ENCODE peak calls at places on chromosomes 7 and 10, in nine cellular contexts. N, M, D, Q, L, Y, W, Z and K are unnamed samples. For H3K36me3, the result is how much of the 10 kb centered on the place peaks cover.

GRCh38 chr7:82443044-82443800 is at the start of gene CACNA2D1:
- DNase-seq in N (peak), M (peak), D (no peak), Q (peak), L (no peak), Y (peak), W (peak), Z (no peak), K (no peak)

GRCh38 chr10:75352650-75353049 is 48.9 kb downstream of the ZNF503 start:
- DNase-seq in N (no peak), M (peak), D (no peak), Q (no peak), L (no peak), Y (no peak), W (no peak), Z (peak), K (no peak)

GRCh38 chr7:113379746-113380145 is 261.4 kb upstream of the SMIM30 start:
- DNase-seq in N (no peak), M (no peak), D (no peak), Q (no peak), L (no peak), Y (no peak), W (no peak), Z (no peak), K (no peak)

GRCh38 chr7:74355091-74355490 is 65.9 kb downstream of the CLIP2 start:
- DNase-seq in N (no peak), M (peak), D (no peak), Q (peak), L (peak), Y (no peak), W (no peak), Z (peak), K (no peak)

GRCh38 chr10:86659161-86659691 is 4.9 kb downstream of the OPN4 start:
- DNase-seq in N (peak), M (peak), D (no peak), Q (no peak), L (no peak), Y (no peak), W (no peak), Z (no peak), K (no peak)

GRCh38 chr7:131600578-131600977 is 44.1 kb upstream of the PODXL start:
- DNase-seq in N (no peak), M (peak), D (no peak), Q (no peak), L (peak), Y (no peak), W (no peak), Z (peak), K (no peak)

GRCh38 chr7:105773030-105773460 is 103.4 kb downstream of the ATXN7L1 start:
- DNase-seq in N (no peak), M (no peak), D (no peak), Q (no peak), L (no peak), Y (no peak), W (no peak), Z (no peak), K (no peak)

GRCh38 chr10:86706401-86706841 is 38.1 kb downstream of the LDB3 start:
- DNase-seq in N (peak), M (peak), D (no peak), Q (no peak), L (no peak), Y (no peak), W (no peak), Z (no peak), K (no peak)

GRCh38 chr7:1935176-1936005 is 265.3 kb downstream of the ELFN1 start:
- DNase-seq in N (peak), M (no peak), D (no peak), Q (no peak), L (no peak), Y (no peak), W (no peak), Z (no peak), K (no peak)

GRCh38 chr7:101964680-101965079 is 147.3 kb downstream of the CUX1 start:
- DNase-seq in N (no peak), M (no peak), D (no peak), Q (no peak), L (no peak), Y (no peak), W (no peak), Z (no peak), K (no peak)

GRCh38 chr7:98963305-98963704 is 85.0 kb downstream of the TRRAP start:
- DNase-seq in N (no peak), M (peak), D (no peak), Q (no peak), L (no peak), Y (no peak), W (no peak), Z (no peak), K (no peak)

GRCh38 chr7:153193144-153193595 is 433.6 kb downstream of the ACTR3B start:
- DNase-seq in N (peak), M (peak), D (no peak), Q (peak), L (no peak), Y (no peak), W (peak), Z (no peak), K (peak)
- TF ChIP-seq CTCF in N (peak), M (no peak), D (no peak), Q (peak), L (peak), Y (peak), W (peak), Z (no peak), K (peak)

GRCh38 chr7:143405158-143405557 is 3.5 kb downstream of the EPHA1 start:
- DNase-seq in N (no peak), M (no peak), D (no peak), Q (no peak), L (no peak), Y (no peak), W (peak), Z (peak), K (no peak)
- H3K36me3 ChIP-seq in N (under half), M (under half), D (under half), Q (under half), L (under half), Y (under half), W (under half), Z (under half), K (under half)

DNA sequence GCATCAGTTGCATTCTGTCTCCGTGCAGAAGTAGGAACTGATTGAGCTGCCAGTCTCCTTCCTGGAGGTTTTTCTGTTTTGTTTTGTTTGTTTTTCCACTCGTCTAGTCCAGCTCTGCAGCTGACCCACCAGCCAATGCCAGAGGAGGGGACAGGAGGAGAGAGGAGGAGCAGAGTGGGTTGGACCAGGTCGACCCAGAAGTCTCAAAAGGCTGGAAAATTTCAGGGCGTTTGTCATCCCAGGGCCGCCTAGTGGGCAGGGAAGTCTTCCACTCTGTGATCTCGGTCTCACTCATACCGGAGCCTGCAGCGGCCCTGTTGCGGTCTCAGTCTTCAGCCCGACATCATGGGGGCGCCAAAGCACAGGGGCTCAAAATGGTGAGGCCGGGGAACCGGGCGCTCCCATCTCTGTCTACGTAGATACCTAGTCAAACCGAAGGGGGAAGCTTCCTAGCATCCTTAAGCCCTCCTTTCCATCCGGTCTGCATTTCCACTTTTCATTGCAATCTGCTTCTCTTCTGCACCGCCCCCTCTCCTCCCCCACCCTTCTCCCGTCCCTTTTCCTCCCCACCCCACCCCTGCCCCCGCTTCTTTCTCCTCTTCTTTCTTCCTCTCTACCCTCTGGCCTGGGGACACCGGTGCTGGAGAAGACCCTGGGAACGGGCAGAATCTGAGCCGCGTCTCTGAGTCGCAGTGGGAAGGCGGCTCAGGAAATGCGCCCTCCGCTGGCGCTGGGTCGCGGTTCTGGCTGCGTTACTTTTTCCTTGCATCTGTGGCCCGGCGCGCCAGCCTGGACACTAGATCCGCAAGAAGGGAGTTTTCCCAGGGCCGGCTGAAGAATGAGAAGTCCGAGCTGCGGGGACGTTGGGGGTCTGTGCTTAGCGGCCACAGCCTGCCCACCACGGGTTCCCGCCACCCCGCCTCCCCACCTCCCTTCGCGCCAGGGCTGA is 16.2 kb upstream of the PAX2 start:
- DNase-seq in N (peak), M (peak), D (no peak), Q (no peak), L (no peak), Y (no peak), W (peak), Z (peak), K (peak)
- TF ChIP-seq CTCF in N (no peak), M (peak), D (no peak), Q (no peak), L (peak), Y (peak), W (peak), Z (peak), K (peak)

GRCh38 chr10:14821635-14822375 is 16.0 kb downstream of the CDNF start:
- DNase-seq in N (no peak), M (no peak), D (no peak), Q (no peak), L (no peak), Y (no peak), W (no peak), Z (no peak), K (no peak)

GRCh38 chr10:14823966-14824365 is 13.9 kb downstream of the CDNF start:
- DNase-seq in N (no peak), M (no peak), D (no peak), Q (no peak), L (no peak), Y (no peak), W (no peak), Z (no peak), K (no peak)

GRCh38 chr10:14822879-14823755 is 14.7 kb downstream of the CDNF start:
- DNase-seq in N (no peak), M (peak), D (peak), Q (peak), L (peak), Y (no peak), W (peak), Z (peak), K (no peak)

GRCh38 chr10:14820775-14821154 is 17.1 kb downstream of the CDNF start:
- DNase-seq in N (no peak), M (no peak), D (no peak), Q (no peak), L (no peak), Y (no peak), W (no peak), Z (no peak), K (no peak)

GRCh38 chr10:14820010-14820774 is 17.6 kb downstream of the CDNF start:
- DNase-seq in N (no peak), M (peak), D (no peak), Q (peak), L (peak), Y (no peak), W (no peak), Z (peak), K (no peak)
- H3K36me3 ChIP-seq in N (under half), M (under half), D (under half), Q (under half), L (under half), Y (under half), W (under half), Z (under half), K (under half)

GRCh38 chr10:32190890-32191491 is 134.8 kb upstream of the KIF5B start:
- DNase-seq in N (no peak), M (peak), D (no peak), Q (no peak), L (no peak), Y (no peak), W (no peak), Z (peak), K (no peak)
- TF ChIP-seq CTCF in N (peak), M (peak), D (peak), Q (peak), L (peak), Y (peak), W (peak), Z (peak), K (peak)

GRCh38 chr10:3167611-3168330 is 4.8 kb downstream of the PITRM1 start:
- DNase-seq in N (no peak), M (no peak), D (no peak), Q (no peak), L (no peak), Y (no peak), W (no peak), Z (no peak), K (no peak)
- H3K36me3 ChIP-seq in N (under half), M (half or more), D (half or more), Q (under half), L (half or more), Y (under half), W (half or more), Z (half or more), K (under half)